ENCODE peak calls at places on chromosomes 7 and 10, in seven cellular contexts. U is GM20000, Y is NCI-H1105, N is SHP77, M is DMS79, B is EH, P is GM23248. C is an unnamed sample.

GRCh38 chr7:73577627-73578341 is 595 bp downstream of the TBL2 start:
- DNase-seq in U (no peak), Y (no peak), N (no peak), M (no peak), B (peak), P (peak), C (no peak)

GRCh38 chr10:77418211-77418640 is 219.4 kb downstream of the KCNMA1 start:
- DNase-seq in U (no peak), Y (no peak), N (no peak), M (no peak), B (peak), P (no peak), C (no peak)

GRCh38 chr10:19707376-19707775 is 108.9 kb upstream of the PLXDC2 start:
- DNase-seq in U (no peak), Y (no peak), N (no peak), M (no peak), B (no peak), P (no peak), C (no peak)

GRCh38 chr10:20110435-20111119 is 294.3 kb downstream of the PLXDC2 start:
- DNase-seq in U (no peak), Y (no peak), N (no peak), M (no peak), B (no peak), P (no peak), C (no peak)

GRCh38 chr7:36153571-36154097 is 580 bp downstream of the EEPD1 start:
- DNase-seq in U (peak), Y (no peak), N (no peak), M (no peak), B (peak), P (peak), C (no peak)

GRCh38 chr10:122049076-122049475 is 60.1 kb downstream of the TACC2 start:
- DNase-seq in U (no peak), Y (no peak), N (no peak), M (no peak), B (no peak), P (no peak), C (no peak)

GRCh38 chr7:81267508-81267907 is 348.7 kb upstream of the SEMA3C start:
- DNase-seq in U (no peak), Y (peak), N (peak), M (no peak), B (no peak), P (peak), C (peak)

GRCh38 chr10:107800061-107800460 is 635.6 kb upstream of the SORCS1 start:
- DNase-seq in U (no peak), Y (no peak), N (no peak), M (no peak), B (no peak), P (peak), C (peak)

GRCh38 chr7:82183633-82184032 is 259.9 kb downstream of the CACNA2D1 start:
- DNase-seq in U (no peak), Y (no peak), N (no peak), M (no peak), B (peak), P (peak), C (peak)